ENCODE peak calls at places on chromosomes 1 and 21, in four cellular contexts. One of them, this sample, is unnamed.

GRCh38 chr1:224669400-224669799 is 53.3 kb downstream of the CNIH3 start:
- DNase-seq in HepG2: no peak
- DNase-seq in K562: no peak
- DNase-seq in H1: no peak
- DNase-seq in this sample: no peak

GRCh38 chr1:62438163-62438562 is 1.3 kb downstream of the USP1 start:
- DNase-seq in HepG2: no peak
- DNase-seq in K562: no peak
- DNase-seq in H1: no peak
- DNase-seq in this sample: no peak

GRCh38 chr1:245971711-245972085 is 535.4 kb downstream of the SMYD3 start:
- DNase-seq in HepG2: no peak
- DNase-seq in K562: no peak
- DNase-seq in H1: no peak
- DNase-seq in this sample: no peak

GRCh38 chr1:198185759-198186158 is 29.0 kb downstream of the NEK7 start:
- DNase-seq in HepG2: no peak
- DNase-seq in K562: no peak
- DNase-seq in H1: no peak
- DNase-seq in this sample: no peak

GRCh38 chr21:17738171-17738953 is 80.8 kb downstream of the C21orf91 start:
- DNase-seq in HepG2: no peak
- DNase-seq in K562: no peak
- DNase-seq in H1: no peak
- DNase-seq in this sample: no peak

GRCh38 chr1:228555074-228555989 is 68.2 kb downstream of the RNF187 start:
- DNase-seq in HepG2: peak; percentile 44
- DNase-seq in K562: no peak
- DNase-seq in H1: no peak
- DNase-seq in this sample: no peak

GRCh38 chr1:104636581-104636980 is 886.9 kb downstream of the AMY1C start:
- DNase-seq in HepG2: peak; percentile 1
- DNase-seq in K562: no peak
- DNase-seq in H1: no peak
- DNase-seq in this sample: no peak

GRCh38 chr1:78765489-78765888 is 115.9 kb downstream of the IFI44 start:
- DNase-seq in HepG2: no peak
- DNase-seq in K562: no peak
- DNase-seq in H1: no peak
- DNase-seq in this sample: no peak

GRCh38 chr1:213519098-213519497 is 468.1 kb downstream of the RPS6KC1 start:
- DNase-seq in HepG2: peak; percentile 40
- DNase-seq in K562: no peak
- DNase-seq in H1: no peak
- DNase-seq in this sample: no peak

GRCh38 chr1:151368745-151369610 is 3.5 kb downstream of the SELENBP1 start:
- DNase-seq in HepG2: no peak
- DNase-seq in K562: no peak
- DNase-seq in H1: no peak
- DNase-seq in this sample: no peak

GRCh38 chr1:86067626-86068025 is 88.9 kb downstream of the COL24A1 start:
- DNase-seq in HepG2: no peak
- DNase-seq in K562: no peak
- DNase-seq in H1: no peak
- DNase-seq in this sample: no peak

GRCh38 chr21:21818898-21819297 is 820.7 kb downstream of the NCAM2 start:
- DNase-seq in HepG2: no peak
- DNase-seq in K562: no peak
- DNase-seq in H1: no peak
- DNase-seq in this sample: no peak

GRCh38 chr1:234721476-234722266 is 111.7 kb upstream of the IRF2BP2 start:
- DNase-seq in HepG2: peak; percentile 97
- DNase-seq in K562: no peak
- DNase-seq in H1: no peak
- DNase-seq in this sample: no peak

GRCh38 chr1:160171352-160171751 is 19.0 kb upstream of the CASQ1 start:
- DNase-seq in HepG2: no peak
- DNase-seq in K562: no peak
- DNase-seq in H1: no peak
- DNase-seq in this sample: no peak

GRCh38 chr1:22892789-22893188 is 79.9 kb downstream of the LACTBL1 start:
- DNase-seq in HepG2: no peak
- DNase-seq in K562: no peak
- DNase-seq in H1: no peak
- DNase-seq in this sample: no peak

GRCh38 chr1:22888320-22889075 is 84.2 kb downstream of the LACTBL1 start:
- DNase-seq in HepG2: no peak
- DNase-seq in K562: no peak
- DNase-seq in H1: no peak
- DNase-seq in this sample: no peak

GRCh38 chr1:22887491-22887890 is 85.2 kb downstream of the LACTBL1 start:
- DNase-seq in HepG2: no peak
- DNase-seq in K562: no peak
- DNase-seq in H1: no peak
- DNase-seq in this sample: no peak

GRCh38 chr1:22886211-22886610 is 86.5 kb downstream of the LACTBL1 start:
- DNase-seq in HepG2: no peak
- DNase-seq in K562: no peak
- DNase-seq in H1: no peak
- DNase-seq in this sample: no peak

DNA sequence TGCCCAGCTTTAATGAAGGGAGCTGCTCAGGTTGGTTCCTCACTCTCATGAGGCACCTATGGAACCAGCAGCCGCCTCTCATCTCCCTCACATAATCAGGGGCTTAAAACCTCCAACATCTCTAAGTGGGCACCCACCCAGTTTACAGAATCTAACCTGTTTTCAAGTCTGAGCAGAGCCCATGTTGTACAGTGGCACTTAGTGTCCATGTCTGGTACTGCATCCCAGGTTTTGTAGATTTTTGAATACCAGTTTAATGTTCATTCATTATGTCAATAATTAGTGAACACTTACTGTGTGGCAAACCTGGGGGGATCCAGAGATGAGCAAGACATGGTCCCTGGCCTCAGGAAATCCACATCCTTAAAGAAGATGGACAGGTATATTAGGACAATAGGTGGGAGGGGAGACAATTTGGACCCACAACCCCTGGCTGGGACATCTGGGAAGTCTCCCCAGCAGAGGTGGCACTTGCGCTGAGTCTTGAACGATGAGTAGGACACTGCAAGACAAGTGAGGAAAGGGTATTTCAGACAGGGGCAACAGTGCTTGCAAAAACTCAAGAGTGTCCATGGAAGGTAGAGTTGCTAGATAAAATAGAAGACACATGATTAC is 83.3 kb downstream of the LACTBL1 start:
- DNase-seq in HepG2: peak; percentile 34
- DNase-seq in K562: peak; percentile 54
- DNase-seq in H1: no peak
- DNase-seq in this sample: peak; percentile 28
- TF ChIP-seq FOSL1 in HepG2: no peak
- TF ChIP-seq FOSL1 in K562: no peak
- TF ChIP-seq FOSL1 in H1: no peak
- TF ChIP-seq FOSL1 in this sample: no peak

DNA sequence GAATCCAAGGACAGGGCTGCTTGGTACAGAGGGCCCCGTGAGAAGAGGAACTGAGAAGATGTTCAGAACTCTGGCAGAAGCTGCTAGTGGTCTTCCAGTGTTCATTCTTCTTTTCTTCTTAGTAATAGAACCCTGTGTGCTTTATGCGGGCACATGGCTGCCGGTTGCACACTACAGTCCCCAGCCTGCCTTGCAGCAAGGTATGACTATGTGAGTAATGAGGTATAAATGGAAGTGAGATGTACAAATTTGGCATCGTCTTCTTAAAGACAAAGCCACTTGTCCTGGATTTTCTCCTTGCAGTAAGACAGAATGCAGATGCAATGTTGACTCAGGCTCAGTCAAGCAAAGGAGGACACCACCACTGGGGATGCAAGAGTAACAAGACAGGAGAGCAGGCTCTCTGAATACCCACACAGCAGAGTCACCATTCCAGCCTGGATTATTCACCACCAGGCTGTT is 15.0 kb upstream of the ATP1B1 start:
- DNase-seq in HepG2: no peak
- DNase-seq in K562: no peak
- DNase-seq in H1: no peak
- DNase-seq in this sample: no peak
- TF ChIP-seq FOSL1 in HepG2: no peak
- TF ChIP-seq FOSL1 in K562: no peak
- TF ChIP-seq FOSL1 in H1: no peak
- TF ChIP-seq FOSL1 in this sample: no peak

GRCh38 chr1:212218911-212219310 is 66.3 kb upstream of the PPP2R5A start:
- DNase-seq in HepG2: no peak
- DNase-seq in K562: no peak
- DNase-seq in H1: no peak
- DNase-seq in this sample: no peak
- TF ChIP-seq FOSL1 in HepG2: no peak
- TF ChIP-seq FOSL1 in K562: no peak
- TF ChIP-seq FOSL1 in H1: no peak
- TF ChIP-seq FOSL1 in this sample: no peak

DNA sequence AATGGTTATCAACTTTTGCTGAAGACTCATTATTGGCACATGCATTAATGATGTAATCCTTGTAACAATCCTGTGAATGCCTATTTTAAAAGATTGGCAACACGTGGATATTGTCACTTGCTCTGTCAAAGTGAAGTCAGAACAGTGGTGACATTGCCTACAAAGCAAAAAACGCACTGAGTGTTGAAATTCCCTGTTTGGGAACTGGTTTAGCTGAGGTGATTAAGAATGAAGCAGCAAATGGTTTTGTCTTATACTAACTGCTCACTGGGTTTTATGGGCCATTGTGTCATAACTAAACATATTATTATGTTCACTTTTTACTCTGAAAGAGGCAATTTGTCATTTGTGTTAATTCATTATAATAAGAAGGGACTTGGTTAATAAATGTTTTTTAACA is 11.3 kb downstream of the OR14A16 start:
- DNase-seq in HepG2: no peak
- DNase-seq in K562: no peak
- DNase-seq in H1: no peak
- DNase-seq in this sample: no peak
- TF ChIP-seq FOSL1 in HepG2: no peak
- TF ChIP-seq FOSL1 in K562: no peak
- TF ChIP-seq FOSL1 in H1: no peak
- TF ChIP-seq FOSL1 in this sample: no peak

DNA sequence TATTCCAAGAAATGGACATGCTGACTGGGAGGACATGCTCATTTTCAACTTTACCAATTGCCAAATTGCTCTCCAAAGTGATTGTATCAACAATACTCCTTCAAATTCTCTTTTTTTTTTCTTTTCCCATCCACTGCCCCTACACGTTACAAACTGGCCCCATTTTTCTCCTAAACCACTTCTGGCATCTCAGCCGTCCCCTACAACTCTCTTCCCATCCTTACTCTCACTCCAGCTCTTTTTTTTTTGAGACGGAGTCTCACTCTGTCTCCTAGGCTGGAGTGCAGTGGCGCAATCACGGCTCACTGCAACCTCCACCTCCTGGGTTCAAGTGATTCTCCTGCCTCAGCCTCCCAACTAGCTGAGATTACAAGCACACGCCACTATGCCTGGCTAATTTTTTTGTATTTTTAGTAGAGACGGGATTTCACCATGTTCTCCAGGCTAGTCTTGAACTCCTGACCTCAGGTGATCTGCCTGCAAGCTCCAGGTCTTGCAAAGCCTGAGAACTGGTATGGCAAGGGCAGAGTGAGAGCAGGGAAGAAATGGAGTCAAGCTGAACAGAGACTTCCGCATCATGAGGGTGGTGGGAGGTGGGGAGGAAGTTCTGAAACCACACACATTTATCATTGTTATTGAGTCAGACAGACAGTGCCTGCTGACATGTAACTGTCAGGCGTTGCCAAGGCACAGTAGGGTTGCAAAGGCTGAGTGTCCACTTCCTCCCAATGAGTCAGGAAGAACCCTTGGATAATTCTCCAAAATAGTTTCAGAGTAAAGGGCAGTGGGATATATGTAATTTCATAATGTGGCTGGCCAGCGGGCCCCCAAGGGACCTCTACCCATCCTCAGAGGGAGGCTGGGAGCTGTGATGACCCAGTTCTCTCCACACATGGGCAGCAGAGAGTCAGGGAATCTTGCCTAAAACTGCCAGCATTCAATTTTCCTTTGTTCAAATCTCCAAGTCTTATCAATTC is 17.4 kb downstream of the CELA3A start:
- DNase-seq in HepG2: no peak
- DNase-seq in K562: no peak
- DNase-seq in H1: no peak
- DNase-seq in this sample: no peak
- TF ChIP-seq FOSL1 in HepG2: no peak
- TF ChIP-seq FOSL1 in K562: peak; percentile 97
- TF ChIP-seq FOSL1 in H1: no peak
- TF ChIP-seq FOSL1 in this sample: no peak

DNA sequence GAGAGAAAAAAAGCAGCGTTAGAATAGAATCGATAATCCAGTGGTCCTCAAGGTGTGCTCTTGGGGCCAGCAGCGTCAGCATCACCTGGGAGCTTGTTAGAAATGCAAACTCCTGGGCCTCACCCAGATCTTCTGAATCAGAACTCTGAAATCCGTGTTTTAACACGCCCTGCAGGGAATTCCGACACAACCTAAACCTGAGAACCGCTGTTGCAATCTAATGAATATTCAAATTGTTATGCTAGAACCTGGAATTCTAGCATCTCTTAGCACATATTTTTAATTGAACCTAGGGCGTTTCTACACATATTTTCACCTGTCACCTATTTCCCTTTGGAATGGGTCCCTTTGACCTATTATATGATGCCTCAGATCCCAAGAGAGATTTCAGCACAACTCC is 175.7 kb downstream of the PSMG1 start:
- DNase-seq in HepG2: no peak
- DNase-seq in K562: no peak
- DNase-seq in H1: no peak
- DNase-seq in this sample: no peak
- TF ChIP-seq FOSL1 in HepG2: no peak
- TF ChIP-seq FOSL1 in K562: no peak
- TF ChIP-seq FOSL1 in H1: no peak
- TF ChIP-seq FOSL1 in this sample: no peak

DNA sequence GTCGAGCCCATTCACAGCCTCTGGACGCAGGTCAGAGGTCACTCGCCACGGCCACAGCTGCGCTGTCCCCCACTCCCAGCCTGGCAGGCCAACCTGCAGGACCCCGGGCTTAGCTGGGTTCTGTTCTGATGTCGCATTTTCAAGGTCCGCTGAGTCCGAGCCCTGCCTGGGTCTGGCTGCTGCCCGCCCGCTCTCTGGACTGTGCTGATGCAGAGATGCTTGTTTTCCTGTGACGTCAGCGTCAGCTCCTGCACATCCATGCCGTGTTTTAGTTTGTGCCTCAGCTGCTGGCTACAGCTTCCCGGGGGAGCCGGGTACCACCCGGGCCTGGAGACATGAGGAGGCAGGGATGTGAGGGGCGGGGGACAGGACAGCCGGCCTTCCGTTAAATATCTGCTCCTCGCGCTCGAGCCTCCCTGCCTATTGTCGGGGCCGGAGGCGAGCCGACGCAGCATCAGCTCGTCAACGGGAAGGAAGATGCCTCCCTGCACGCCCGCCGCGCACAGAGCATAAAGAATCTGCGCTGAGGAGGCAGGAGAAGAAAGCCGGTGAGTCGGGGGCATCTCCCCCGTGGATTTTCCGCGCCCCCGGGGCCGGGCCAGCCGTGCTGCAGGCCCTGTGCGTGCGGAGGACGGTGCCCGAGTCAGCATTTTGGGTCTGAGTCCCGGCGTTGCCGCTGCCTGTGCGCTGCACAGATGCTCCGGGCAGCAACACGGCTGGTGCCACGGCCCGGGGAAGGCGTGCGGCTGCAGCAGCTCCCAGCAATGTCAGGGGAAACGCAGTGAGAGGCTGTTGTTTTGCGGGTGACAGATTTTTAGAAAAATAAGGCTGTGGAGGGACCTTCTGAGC is 23.4 kb downstream of the PRKCZ start:
- DNase-seq in HepG2: no peak
- DNase-seq in K562: peak; percentile 50
- DNase-seq in H1: no peak
- DNase-seq in this sample: no peak
- TF ChIP-seq FOSL1 in HepG2: no peak
- TF ChIP-seq FOSL1 in K562: no peak
- TF ChIP-seq FOSL1 in H1: no peak
- TF ChIP-seq FOSL1 in this sample: no peak

This sample was measured in HCT116.